ENCODE peak calls at places on chromosomes 4 and X, in seven cellular contexts. H is CD8-positive, alpha-beta T cell; P is cardiac muscle cell; R is neural progenitor cell; D is pancreas; I is colonic mucosa; M is lower lobe of right lung. S is an unnamed sample.

GRCh38 chr4:165355900-165356300 is 22.9 kb upstream of the CPE start:
- DNase-seq in H (no peak), P (peak; percentile 58), R (peak; percentile 78), D (no peak), I (no peak), M (no peak), S (peak; percentile 85)

GRCh38 chrX:73851014-73852009 is 288.3 kb downstream of the CHIC1 start:
- DNase-seq in H (peak; percentile 82), P (no peak), R (no peak), D (peak; percentile 84), I (peak; percentile 88), M (no peak), S (no peak)

GRCh38 chr4:54547299-54548097 is 110.3 kb upstream of the KIT start:
- DNase-seq in H (no peak), P (no peak), R (no peak), D (no peak), I (peak; percentile 72), M (no peak), S (no peak)

GRCh38 chr4:75948822-75949444 is 8.1 kb upstream of the NAAA start:
- DNase-seq in H (no peak), P (no peak), R (no peak), D (no peak), I (no peak), M (no peak), S (no peak)

GRCh38 chr4:20311863-20312262 is 60.2 kb downstream of the SLIT2 start:
- DNase-seq in H (no peak), P (no peak), R (no peak), D (no peak), I (no peak), M (no peak), S (no peak)

GRCh38 chrX:124256209-124256608 is 76.3 kb upstream of the TEX13D start:
- DNase-seq in H (no peak), P (peak; percentile 16), R (no peak), D (no peak), I (no peak), M (no peak), S (no peak)

GRCh38 chrX:42098897-42099296 is 175.5 kb upstream of the CASK start:
- DNase-seq in H (no peak), P (peak; percentile 46), R (no peak), D (no peak), I (no peak), M (no peak), S (peak; percentile 63)

GRCh38 chrX:40120838-40121580 is 23.3 kb upstream of the BCOR start:
- DNase-seq in H (no peak), P (no peak), R (no peak), D (no peak), I (no peak), M (no peak), S (no peak)

GRCh38 chrX:137569470-137569891 is 3.6 kb downstream of the ZIC3 start:
- DNase-seq in H (no peak), P (no peak), R (no peak), D (no peak), I (no peak), M (no peak), S (no peak)
- H3K4me3 ChIP-seq in H (no peak overlapping the region), P (peak overlapping the region; percentile 55), R (peak overlapping the region; percentile 65), D (no peak overlapping the region), I (no peak overlapping the region), M (no peak overlapping the region), S (peak overlapping the region; percentile 98)

GRCh38 chr4:7554885-7555284 is 120.2 kb upstream of the PSAPL1 start:
- DNase-seq in H (no peak), P (no peak), R (no peak), D (no peak), I (no peak), M (no peak), S (peak; percentile 63)
- TF ChIP-seq CTCF in H (no peak), P (no peak), R (peak; percentile 6), D (no peak), I (no peak), M (no peak), S (peak; percentile 68)

DNA sequence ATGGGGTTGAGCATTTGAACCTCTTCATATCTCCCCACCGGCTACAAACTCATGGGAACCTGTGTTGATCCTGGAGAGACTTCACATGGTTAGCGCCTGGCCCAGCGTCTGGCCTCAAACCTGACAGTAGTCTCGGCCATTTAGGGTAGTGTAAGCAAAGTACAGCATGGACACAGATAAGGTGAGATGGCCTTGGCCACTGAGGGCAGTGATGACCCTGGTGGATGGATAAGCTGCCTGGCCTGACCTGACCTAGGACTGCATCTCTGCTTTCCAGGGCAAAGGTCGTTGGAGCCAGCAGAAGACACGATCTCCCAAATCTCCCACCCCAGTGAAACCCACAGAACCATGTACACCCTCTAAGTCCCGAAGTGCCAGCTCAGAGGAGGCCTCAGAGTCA is 51.7 kb downstream of the BCORL1 start:
- DNase-seq in H (no peak), P (no peak), R (no peak), D (no peak), I (no peak), M (no peak), S (no peak)
- H3K4me1 ChIP-seq in H (no peaks in the 10 kb centered on the region), P (no peaks in the 10 kb centered on the region), R (no peaks in the 10 kb centered on the region), D (no peaks in the 10 kb centered on the region), I (no peaks in the 10 kb centered on the region), M (no peaks in the 10 kb centered on the region), S (no peaks in the 10 kb centered on the region)

GRCh38 chrX:53474707-53475106 is 40.5 kb upstream of the HSD17B10 start:
- DNase-seq in H (no peak), P (no peak), R (no peak), D (no peak), I (no peak), M (no peak), S (no peak)
- H3K4me3 ChIP-seq in H (no peak overlapping the region), P (no peak overlapping the region), R (no peak overlapping the region), D (no peak overlapping the region), I (no peak overlapping the region), M (no peak overlapping the region), S (no peak overlapping the region)

GRCh38 chr4:6270691-6271121 is 1.1 kb downstream of the WFS1 start:
- DNase-seq in H (no peak), P (peak; percentile 48), R (no peak), D (peak; percentile 65), I (no peak), M (peak; percentile 43), S (no peak)

GRCh38 chr4:6269400-6269650 is 325 bp upstream of the WFS1 start:
- DNase-seq in H (no peak), P (no peak), R (no peak), D (no peak), I (no peak), M (no peak), S (no peak)

GRCh38 chr4:6269651-6270511 is at the start of gene WFS1:
- DNase-seq in H (peak; percentile 99), P (peak; percentile 99), R (peak; percentile 99), D (peak; percentile 100), I (peak; percentile 99), M (peak; percentile 97), S (peak; percentile 99)

GRCh38 chr4:6267573-6267972 is 2.1 kb upstream of the WFS1 start:
- DNase-seq in H (no peak), P (no peak), R (no peak), D (no peak), I (no peak), M (no peak), S (no peak)

GRCh38 chr4:6268650-6269399 is 825 bp upstream of the WFS1 start:
- DNase-seq in H (no peak), P (no peak), R (no peak), D (peak; percentile 49), I (no peak), M (peak; percentile 41), S (no peak)
- TF ChIP-seq CTCF in H (no peak), P (no peak), R (no peak), D (no peak), I (no peak), M (no peak), S (no peak)

DNA sequence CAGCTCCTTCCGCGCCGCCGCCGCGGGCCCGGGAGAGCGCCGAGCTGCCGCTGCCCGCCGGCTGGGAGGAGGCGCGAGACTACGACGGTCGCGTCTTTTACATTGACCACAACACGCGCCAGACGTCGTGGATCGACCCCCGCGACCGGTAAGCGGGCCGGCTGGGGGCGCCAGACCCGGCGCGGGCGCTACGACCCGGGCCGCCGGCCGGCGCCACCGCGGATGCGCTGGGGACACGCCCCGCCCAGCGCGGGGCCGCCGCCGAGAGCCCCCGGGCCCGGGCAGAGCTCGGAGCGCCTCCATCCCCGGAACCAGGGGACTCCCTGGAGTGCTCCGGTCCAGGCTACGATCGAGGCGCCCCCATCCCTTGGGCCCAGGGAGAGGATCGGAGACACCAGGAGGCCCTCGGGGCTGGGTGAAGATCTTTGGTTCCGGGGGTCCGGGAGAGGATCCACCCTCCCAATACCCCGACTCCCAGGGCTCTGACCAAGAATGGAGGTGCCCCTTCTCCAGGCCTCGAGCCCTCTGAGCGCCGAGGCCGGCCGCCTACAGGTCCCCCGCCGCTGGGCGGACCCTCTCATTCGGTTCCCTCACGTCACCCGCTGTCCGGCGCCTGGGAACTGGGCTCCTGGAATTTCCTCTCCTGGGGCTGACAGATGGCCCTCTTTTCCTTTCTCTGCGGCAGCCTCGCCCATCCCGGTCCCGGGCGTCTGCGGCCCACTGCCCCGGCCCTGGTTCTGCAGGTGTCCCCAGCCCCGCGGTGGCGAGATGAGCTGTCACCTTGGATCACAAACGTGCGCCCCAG is 48.8 kb downstream of the CLDN34 start:
- DNase-seq in H (peak; percentile 51), P (peak; percentile 42), R (peak; percentile 65), D (peak; percentile 68), I (peak; percentile 23), M (peak; percentile 59), S (peak; percentile 76)
- H3K4me1 ChIP-seq in H (peaks cover 13% of the 10 kb centered on the region), P (no peaks in the 10 kb centered on the region), R (peaks cover 12% of the 10 kb centered on the region), D (no peaks in the 10 kb centered on the region), I (no peaks in the 10 kb centered on the region), M (peaks cover 32% of the 10 kb centered on the region), S (no peaks in the 10 kb centered on the region)

DNA sequence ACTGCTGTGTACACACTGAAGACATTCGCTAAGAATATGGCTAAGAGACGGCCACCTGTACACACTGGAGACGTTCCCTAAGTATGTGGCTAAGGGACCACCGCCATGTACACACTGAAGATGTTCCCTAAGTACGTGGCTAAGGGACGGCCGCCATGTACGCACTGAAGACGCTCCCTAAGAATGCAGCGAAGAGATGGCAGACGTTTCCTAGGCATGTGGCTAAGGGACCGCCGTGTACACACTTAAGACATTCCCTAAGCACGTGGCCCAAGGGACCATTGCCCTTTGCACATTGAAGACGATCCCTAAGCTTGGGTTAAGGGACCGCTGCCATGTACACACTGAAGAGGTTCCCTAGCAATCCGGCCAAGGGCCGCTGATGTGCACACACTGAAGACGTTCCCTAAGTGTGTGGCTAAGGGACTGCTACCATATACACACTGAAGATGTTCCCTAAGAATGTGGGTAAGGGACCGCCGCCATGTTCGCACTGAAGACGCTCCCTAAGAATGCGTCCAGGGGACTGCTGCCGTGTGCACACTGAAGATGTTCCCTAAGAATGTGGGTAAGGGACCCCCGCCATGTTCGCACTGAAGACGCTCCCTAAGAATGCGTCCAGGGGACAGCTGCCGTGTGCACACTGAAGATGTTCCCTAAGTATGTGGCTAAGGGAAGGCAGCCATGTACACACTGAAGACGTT is 36.7 kb downstream of the DHRSX start:
- DNase-seq in H (no peak), P (no peak), R (peak; percentile 49), D (no peak), I (no peak), M (peak; percentile 14), S (peak; percentile 64)
- H3K4me3 ChIP-seq in H (no peak overlapping the region), P (no peak overlapping the region), R (no peak overlapping the region), D (no peak overlapping the region), I (no peak overlapping the region), M (no peak overlapping the region), S (no peak overlapping the region)

S was measured in endodermal cell.